ENCODE peak calls at places on chromosomes 13 and 19, in four cellular contexts. R is body of pancreas, N is RWPE2, C is heart right ventricle. G is an unnamed sample.

GRCh38 chr13:60146491-60146890 is 17.2 kb downstream of the DIAPH3 start:
- DNase-seq in N (no peak), R (no peak), C (no peak), G (no peak)

GRCh38 chr19:38730731-38731589 is 13.3 kb downstream of the CAPN12 start:
- DNase-seq in N (peak), C (no peak), R (no peak), G (peak)

GRCh38 chr19:38057954-38058690 is 151.1 kb downstream of the SIPA1L3 start:
- DNase-seq in C (no peak), R (peak), N (no peak), G (peak)

GRCh38 chr13:81133066-81133465 is 792.1 kb upstream of the SPRY2 start:
- DNase-seq in C (no peak), N (no peak), R (no peak), G (no peak)

GRCh38 chr13:99689955-99690354 is 188.7 kb downstream of the TM9SF2 start:
- DNase-seq in C (no peak), R (no peak), N (no peak), G (no peak)

GRCh38 chr13:76972430-76972829 is 19.5 kb upstream of the CLN5 start:
- DNase-seq in C (no peak), R (no peak), N (no peak), G (peak)

GRCh38 chr19:43618921-43619261 is 538 bp downstream of the ZNF428 start:
- DNase-seq in N (no peak), C (no peak), R (no peak), G (no peak)

GRCh38 chr13:41384749-41385503 is 72.4 kb upstream of the RGCC start:
- DNase-seq in N (no peak), R (no peak), C (no peak), G (no peak)

GRCh38 chr13:100610399-100611347 is 22.1 kb upstream of the GGACT start:
- DNase-seq in C (no peak), N (no peak), R (no peak), G (no peak)

GRCh38 chr19:40872209-40872608 is 9.8 kb downstream of the CYP2A7 start:
- DNase-seq in N (no peak), R (no peak), C (no peak), G (no peak)

GRCh38 chr13:48265217-48265815 is 32.3 kb downstream of the ITM2B start:
- DNase-seq in N (no peak), C (no peak), R (no peak), G (no peak)

GRCh38 chr13:66640231-66640630 is 589.9 kb downstream of the PCDH9 start:
- DNase-seq in N (no peak), C (no peak), R (no peak), G (no peak)

GRCh38 chr13:66635526-66635925 is 594.6 kb downstream of the PCDH9 start:
- DNase-seq in C (no peak), R (no peak), N (no peak), G (no peak)

DNA sequence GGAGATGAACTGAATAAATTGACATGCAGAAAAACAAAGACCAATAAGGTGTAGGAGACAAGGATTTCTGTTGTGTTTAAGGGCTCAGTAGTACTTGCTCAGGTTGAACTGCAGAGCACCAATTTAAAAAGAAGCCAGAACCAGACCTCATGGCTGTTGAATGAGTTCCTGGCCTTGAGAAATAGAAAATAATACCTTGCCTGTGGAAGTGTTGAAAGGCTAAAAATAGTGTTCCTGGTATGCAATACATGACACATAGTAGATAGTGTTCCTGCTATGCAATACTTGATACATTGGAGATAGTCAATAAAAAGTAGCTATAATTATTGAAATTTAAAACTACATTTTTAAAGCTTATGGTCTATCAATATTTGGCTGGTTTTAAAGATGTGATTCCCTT is 595.8 kb downstream of the PCDH9 start:
- DNase-seq in C (no peak), R (no peak), N (no peak), G (no peak)
- H3K4me3 ChIP-seq in C (no peak), R (no peak), N (no peak), G (no peak)

GRCh38 chr13:20796791-20797513 is 23.2 kb upstream of the EEF1AKMT1 start:
- DNase-seq in R (no peak), C (no peak), N (no peak), G (no peak)
- H3K27ac ChIP-seq in R (no peak), C (no peak), N (no peak), G (no peak)

GRCh38 chr19:30103981-30104380 is 161.9 kb downstream of the URI1 start:
- DNase-seq in N (no peak), R (no peak), C (no peak), G (no peak)
- TF ChIP-seq CTCF in N (no peak), R (no peak), C (no peak), G (no peak)

DNA sequence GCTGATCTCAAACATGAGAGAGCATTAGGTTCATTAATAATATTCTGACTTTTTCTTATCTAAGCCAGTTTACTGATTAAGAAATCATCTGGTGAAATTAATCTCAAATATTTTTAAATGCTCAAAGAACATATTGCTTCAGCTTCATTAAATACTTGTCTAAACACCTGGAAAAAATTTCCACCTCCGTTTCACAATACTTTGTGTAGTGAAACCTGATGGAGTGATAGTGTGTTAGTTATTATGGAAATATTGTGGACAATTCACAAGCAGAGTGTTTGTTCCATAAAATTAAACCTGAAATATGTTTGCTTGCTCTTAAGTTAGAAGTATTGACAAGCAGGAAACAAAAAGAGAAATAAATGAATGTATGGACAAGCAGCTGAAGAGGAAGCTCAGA is 57.3 kb upstream of the RNF113B start:
- DNase-seq in R (no peak), C (no peak), N (no peak), G (no peak)
- H3K4me3 ChIP-seq in R (no peak), C (no peak), N (no peak), G (no peak)

DNA sequence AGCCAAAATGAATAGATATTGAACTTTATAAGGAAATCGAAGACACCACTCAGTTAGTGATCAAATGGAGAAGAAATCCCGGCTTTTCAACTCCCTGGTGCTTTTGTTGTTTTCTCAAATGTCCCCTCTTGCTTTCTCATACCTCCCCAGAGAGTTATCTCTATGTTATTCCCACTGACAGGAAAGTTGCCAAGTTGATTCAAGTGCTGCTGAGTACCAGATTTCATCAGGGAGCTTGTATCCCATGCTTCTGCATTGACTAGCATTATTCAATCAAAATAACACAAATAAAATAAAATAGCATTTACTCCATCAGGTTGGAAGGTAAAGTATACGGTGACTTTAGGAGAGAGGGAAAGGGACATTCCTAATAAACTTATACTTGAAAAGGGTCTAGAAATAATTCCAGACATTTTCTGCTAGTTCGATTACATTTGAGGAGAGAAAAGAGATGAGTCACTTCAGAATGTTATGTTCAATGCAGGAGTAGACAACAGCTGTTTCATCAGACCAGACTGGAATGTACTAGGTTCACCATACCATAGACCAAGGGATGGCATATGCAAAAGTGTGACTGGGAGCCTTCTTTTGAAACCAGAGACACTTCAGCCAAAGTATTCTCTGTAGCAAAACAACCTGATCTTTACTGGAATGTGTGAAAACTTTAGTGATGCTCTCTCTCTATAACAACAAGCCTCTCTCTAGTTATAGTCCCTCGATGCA is 397.8 kb downstream of the FGF14 start:
- DNase-seq in N (no peak), C (no peak), R (no peak), G (no peak)
- H3K27ac ChIP-seq in N (no peak), C (peak), R (no peak), G (no peak)

DNA sequence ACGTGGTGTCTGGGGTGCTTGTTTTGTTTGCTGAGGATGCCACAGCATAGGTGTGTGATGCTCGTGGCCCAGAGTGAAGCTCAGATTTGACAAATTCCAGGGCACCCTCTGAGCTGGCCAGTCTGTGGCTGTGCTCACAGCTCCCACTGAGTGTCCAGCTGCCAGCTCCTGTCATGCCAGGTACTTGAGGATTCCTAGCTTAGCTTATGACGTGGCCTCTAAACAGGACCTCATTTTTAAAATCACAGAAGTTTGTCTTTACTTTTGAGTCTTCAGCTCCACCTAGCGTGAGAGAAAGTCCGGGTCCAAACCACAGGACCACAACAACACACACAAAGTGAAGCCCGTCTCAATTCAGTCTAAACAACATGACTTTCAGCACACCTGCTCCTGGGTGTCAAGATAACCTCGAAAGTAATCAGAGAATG is 117.3 kb downstream of the RAB20 start:
- DNase-seq in R (no peak), N (no peak), C (no peak), G (no peak)
- TF ChIP-seq CTCF in R (no peak), N (no peak), C (peak), G (peak)

DNA sequence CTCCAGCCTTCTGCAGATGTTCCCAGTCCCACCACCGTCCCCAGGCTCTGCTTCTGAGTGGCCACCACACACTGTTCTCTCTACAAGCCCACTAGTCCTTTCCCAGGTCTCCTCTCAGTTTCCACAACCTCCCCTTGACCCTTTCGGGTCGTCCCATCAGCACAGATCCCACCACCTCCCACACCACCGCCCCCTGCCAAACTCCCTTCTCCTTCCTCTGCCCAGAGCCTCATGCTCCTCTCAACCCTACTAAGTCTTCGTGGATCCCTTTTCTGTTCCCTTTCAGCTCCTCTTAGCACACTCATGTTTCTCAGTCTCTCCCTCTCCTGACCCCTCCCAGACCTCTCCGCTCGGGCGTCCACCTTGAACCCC is 1.9 kb downstream of the NAPA start:
- DNase-seq in N (no peak), C (no peak), R (no peak), G (no peak)
- H3K4me3 ChIP-seq in N (peak), C (peak), R (no peak), G (peak)

G was measured in right lobe of liver.